ENCODE peak calls at places on chromosomes 4 and X, in eight cellular contexts. Q is NCI-H510A treated with DMSO at 0.1 percent for 48 hours; C is H9; M is fibroblast of the aortic adventitia; L is NCI-H1417; T is left ventricle myocardium superior; H is heart right ventricle; Y is activated T-helper 1 cell treated with anti-CD3 and anti-CD28 coated beads, Interleukin-2, amount 50 U/mL, for 16 hours. U is an unnamed sample.

GRCh38 chr4:7988437-7988836 is 48.8 kb upstream of the AFAP1 start:
- DNase-seq in Q (no peak), C (no peak), M (peak; percentile 68), L (no peak), T (no peak), H (no peak), Y (no peak), U (no peak)

GRCh38 chr4:38382492-38382891 is 281.5 kb upstream of the KLF3 start:
- DNase-seq in Q (peak; percentile 26), C (no peak), M (no peak), L (peak; percentile 64), T (no peak), H (no peak), Y (no peak), U (no peak)

GRCh38 chr4:117447925-117448324 is 362.5 kb upstream of the TRAM1L1 start:
- DNase-seq in Q (no peak), C (peak; percentile 51), M (no peak), L (no peak), T (no peak), H (no peak), Y (no peak), U (no peak)

GRCh38 chr4:39713691-39714090 is 15.8 kb downstream of the UBE2K start:
- DNase-seq in Q (no peak), C (no peak), M (peak; percentile 87), L (no peak), T (no peak), H (no peak), Y (no peak), U (no peak)

GRCh38 chr4:80215449-80216052 is 18.2 kb downstream of the PRDM8 start:
- DNase-seq in Q (peak; percentile 39), C (no peak), M (peak; percentile 78), L (no peak), T (no peak), H (no peak), Y (no peak), U (peak; percentile 65)

GRCh38 chr4:2799971-2800690 is 7.2 kb downstream of the SH3BP2 start:
- DNase-seq in Q (no peak), C (no peak), M (no peak), L (no peak), T (peak; percentile 72), H (peak; percentile 58), Y (no peak), U (no peak)

GRCh38 chr4:95268819-95269565 is 279.8 kb downstream of the UNC5C start:
- DNase-seq in Q (no peak), C (no peak), M (no peak), L (peak; percentile 44), T (no peak), H (no peak), Y (no peak), U (no peak)

GRCh38 chr4:172998527-172999469 is 169.8 kb upstream of the GALNT7 start:
- DNase-seq in Q (peak; percentile 12), C (no peak), M (peak; percentile 91), L (no peak), T (no peak), H (no peak), Y (no peak), U (no peak)

GRCh38 chrX:9681011-9681410 is 84.6 kb downstream of the GPR143 start:
- DNase-seq in Q (no peak), C (no peak), M (no peak), L (no peak), T (no peak), H (no peak), Y (no peak), U (no peak)

GRCh38 chrX:72020788-72021187 is 110.1 kb downstream of the NHSL2 start:
- DNase-seq in Q (no peak), C (no peak), M (no peak), L (no peak), T (no peak), H (no peak), Y (no peak), U (no peak)

GRCh38 chrX:121231566-121232358 is 184.4 kb downstream of the GLUD2 start:
- DNase-seq in Q (no peak), C (no peak), M (no peak), L (no peak), T (no peak), H (no peak), Y (no peak), U (no peak)

GRCh38 chrX:110964761-110965160 is 131.2 kb upstream of the PAK3 start:
- DNase-seq in Q (no peak), C (peak; percentile 93), M (no peak), L (peak; percentile 16), T (no peak), H (no peak), Y (no peak), U (peak; percentile 8)

GRCh38 chr4:181819951-181820350 is 423.3 kb upstream of the TENM3 start:
- DNase-seq in Q (peak; percentile 51), C (no peak), M (peak; percentile 12), L (no peak), T (no peak), H (no peak), Y (no peak), U (no peak)

GRCh38 chr4:147820975-147821374 is 89.1 kb downstream of the ARHGAP10 start:
- DNase-seq in Q (no peak), C (no peak), M (no peak), L (no peak), T (no peak), H (no peak), Y (no peak), U (no peak)

GRCh38 chrX:19753368-19753767 is 134.0 kb downstream of the SH3KBP1 start:
- DNase-seq in Q (no peak), C (no peak), M (no peak), L (no peak), T (no peak), H (no peak), Y (no peak), U (no peak)

GRCh38 chrX:850471-850916 is 219.9 kb downstream of the SHOX start:
- DNase-seq in Q (no peak), C (no peak), M (no peak), L (no peak), T (no peak), H (no peak), Y (no peak), U (no peak)

GRCh38 chrX:153245288-153245731 is 66.2 kb downstream of the MAGEA1 start:
- DNase-seq in Q (no peak), C (peak; percentile 37), M (no peak), L (no peak), T (no peak), H (no peak), Y (no peak), U (no peak)

GRCh38 chr4:170227928-170228327 is 138.2 kb upstream of the AADAT start:
- DNase-seq in Q (no peak), C (no peak), M (no peak), L (no peak), T (no peak), H (no peak), Y (no peak), U (no peak)

GRCh38 chr4:30875659-30876269 is 155.6 kb downstream of the PCDH7 start:
- DNase-seq in Q (no peak), C (no peak), M (peak; percentile 57), L (no peak), T (no peak), H (no peak), Y (no peak), U (no peak)

GRCh38 chr4:40990202-40990898 is 224.0 kb downstream of the APBB2 start:
- DNase-seq in Q (no peak), C (no peak), M (peak; percentile 98), L (no peak), T (no peak), H (no peak), Y (no peak), U (no peak)

GRCh38 chr4:174855043-174855442 is 26.0 kb upstream of the GLRA3 start:
- DNase-seq in Q (no peak), C (no peak), M (no peak), L (no peak), T (no peak), H (no peak), Y (no peak), U (no peak)

GRCh38 chrX:10582945-10583344 is 37.4 kb downstream of the MID1 start:
- DNase-seq in Q (no peak), C (no peak), M (peak; percentile 75), L (no peak), T (no peak), H (no peak), Y (no peak), U (no peak)